ENCODE peak calls at places on chromosomes 12 and 14, in four cellular contexts. One of them, this sample, is unnamed.

GRCh38 chr12:110934093-110934852 is 13.9 kb upstream of the MYL2 start:
- DNase-seq in K562: no peak
- DNase-seq in A549: peak; percentile 80
- DNase-seq in HepG2: peak; percentile 35
- DNase-seq in this sample: no peak

GRCh38 chr12:1318327-1319031 is 275.9 kb downstream of the FBXL14 start:
- DNase-seq in HepG2: no peak
- DNase-seq in K562: no peak
- DNase-seq in A549: no peak
- DNase-seq in this sample: peak; percentile 19

GRCh38 chr14:53908416-53908815 is 48.2 kb downstream of the BMP4 start:
- DNase-seq in K562: no peak
- DNase-seq in A549: no peak
- DNase-seq in HepG2: peak; percentile 61
- DNase-seq in this sample: no peak

GRCh38 chr14:21084988-21085853 is 13.2 kb downstream of the ZNF219 start:
- DNase-seq in K562: no peak
- DNase-seq in HepG2: no peak
- DNase-seq in A549: no peak
- DNase-seq in this sample: no peak

GRCh38 chr12:124786065-124786964 is 77.3 kb downstream of the SCARB1 start:
- DNase-seq in K562: peak; percentile 44
- DNase-seq in HepG2: no peak
- DNase-seq in A549: no peak
- DNase-seq in this sample: peak; percentile 87

GRCh38 chr12:124097681-124098080 is 124.7 kb downstream of the ZNF664 start:
- DNase-seq in K562: no peak
- DNase-seq in HepG2: no peak
- DNase-seq in A549: no peak
- DNase-seq in this sample: no peak

GRCh38 chr12:64452559-64453329 is 824 bp downstream of the TBK1 start:
- DNase-seq in A549: peak; percentile 46
- DNase-seq in HepG2: peak; percentile 52
- DNase-seq in K562: no peak
- DNase-seq in this sample: no peak

GRCh38 chr14:37411079-37411735 is 183.8 kb downstream of the FOXA1 start:
- DNase-seq in A549: no peak
- DNase-seq in K562: no peak
- DNase-seq in HepG2: no peak
- DNase-seq in this sample: no peak

GRCh38 chr12:52564582-52564981 is 9.1 kb downstream of the KRT74 start:
- DNase-seq in A549: no peak
- DNase-seq in K562: no peak
- DNase-seq in HepG2: no peak
- DNase-seq in this sample: no peak

GRCh38 chr12:75933136-75933535 is 98.4 kb downstream of the PHLDA1 start:
- DNase-seq in HepG2: no peak
- DNase-seq in A549: peak; percentile 70
- DNase-seq in K562: no peak
- DNase-seq in this sample: no peak

GRCh38 chr12:103330672-103331071 is 165.1 kb downstream of the C12orf42 start:
- DNase-seq in A549: no peak
- DNase-seq in K562: no peak
- DNase-seq in HepG2: no peak
- DNase-seq in this sample: no peak

GRCh38 chr12:110760204-110760609 is 17.5 kb upstream of the PPP1CC start:
- DNase-seq in A549: no peak
- DNase-seq in K562: no peak
- DNase-seq in HepG2: peak; percentile 52
- DNase-seq in this sample: no peak

GRCh38 chr12:51759175-51759574 is 89.3 kb downstream of the FIGNL2 start:
- DNase-seq in K562: no peak
- DNase-seq in A549: no peak
- DNase-seq in HepG2: no peak
- DNase-seq in this sample: no peak

GRCh38 chr12:67558775-67559174 is 89.8 kb upstream of the DYRK2 start:
- DNase-seq in HepG2: no peak
- DNase-seq in K562: no peak
- DNase-seq in A549: no peak
- DNase-seq in this sample: no peak

GRCh38 chr12:83793616-83794015 is 1106.9 kb downstream of the TMTC2 start:
- DNase-seq in K562: no peak
- DNase-seq in A549: no peak
- DNase-seq in HepG2: no peak
- DNase-seq in this sample: no peak

GRCh38 chr12:6961278-6961694 is 9.2 kb downstream of the PHB2 start:
- DNase-seq in HepG2: no peak
- DNase-seq in K562: peak; percentile 60
- DNase-seq in A549: no peak
- DNase-seq in this sample: no peak

GRCh38 chr14:77342726-77343397 is 22.0 kb downstream of the GSTZ1 start:
- DNase-seq in HepG2: no peak
- DNase-seq in K562: peak; percentile 15
- DNase-seq in A549: no peak
- DNase-seq in this sample: no peak
- TF ChIP-seq HMGXB4 in HepG2: no peak
- TF ChIP-seq HMGXB4 in K562: no peak
- TF ChIP-seq HMGXB4 in A549: no peak
- TF ChIP-seq HMGXB4 in this sample: no peak

GRCh38 chr12:126389215-126389841 is 1324.1 kb downstream of the AACS start:
- DNase-seq in A549: no peak
- DNase-seq in K562: no peak
- DNase-seq in HepG2: no peak
- DNase-seq in this sample: no peak

GRCh38 chr12:126385785-126386184 is 1320.5 kb downstream of the AACS start:
- DNase-seq in A549: no peak
- DNase-seq in HepG2: no peak
- DNase-seq in K562: no peak
- DNase-seq in this sample: no peak

GRCh38 chr12:126390969-126391566 is 1325.8 kb downstream of the AACS start:
- DNase-seq in A549: no peak
- DNase-seq in HepG2: no peak
- DNase-seq in K562: no peak
- DNase-seq in this sample: no peak

GRCh38 chr12:126384029-126384564 is 1318.9 kb downstream of the AACS start:
- DNase-seq in HepG2: no peak
- DNase-seq in A549: no peak
- DNase-seq in K562: no peak
- DNase-seq in this sample: no peak

DNA sequence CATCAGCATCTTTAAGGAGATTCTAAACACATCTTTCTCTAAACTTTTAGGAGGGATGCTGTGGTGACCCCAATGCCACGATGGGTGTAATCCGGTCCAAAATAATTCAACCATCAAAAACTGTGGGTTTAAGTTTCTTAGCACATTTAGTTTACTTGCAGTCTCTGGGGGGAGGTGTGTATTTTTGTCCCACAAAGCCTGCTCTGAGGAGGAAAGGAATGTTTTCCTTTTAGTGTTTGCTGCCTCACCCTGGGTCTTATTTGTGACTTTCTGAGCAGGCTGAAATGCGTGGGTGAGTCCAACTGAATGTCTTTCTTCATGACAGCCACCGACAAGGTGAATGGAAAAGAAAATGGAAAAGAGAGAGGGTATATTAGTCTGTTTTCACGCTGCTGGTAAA is 1324.7 kb downstream of the AACS start:
- DNase-seq in HepG2: no peak
- DNase-seq in K562: no peak
- DNase-seq in A549: no peak
- DNase-seq in this sample: no peak
- TF ChIP-seq MAX in HepG2: no peak
- TF ChIP-seq MAX in K562: no peak
- TF ChIP-seq MAX in A549: no peak
- TF ChIP-seq MAX in this sample: no peak

GRCh38 chr12:49336645-49337584 is at the start of gene C1QL4:
- DNase-seq in K562: peak; percentile 96
- DNase-seq in HepG2: peak; percentile 44
- DNase-seq in A549: peak; percentile 84
- DNase-seq in this sample: peak; percentile 93
- TF ChIP-seq CTCF in K562: peak; percentile 97
- TF ChIP-seq CTCF in HepG2: peak; percentile 86
- TF ChIP-seq CTCF in A549: peak; percentile 95
- TF ChIP-seq CTCF in this sample: peak; percentile 97

GRCh38 chr14:74615735-74616134 is 3.7 kb upstream of the LTBP2 start:
- DNase-seq in K562: no peak
- DNase-seq in A549: no peak
- DNase-seq in HepG2: no peak
- DNase-seq in this sample: no peak

GRCh38 chr14:74614508-74615495 is 2.8 kb upstream of the LTBP2 start:
- DNase-seq in HepG2: no peak
- DNase-seq in K562: no peak
- DNase-seq in A549: no peak
- DNase-seq in this sample: no peak

GRCh38 chr14:74618078-74618952 is 6.3 kb upstream of the LTBP2 start:
- DNase-seq in HepG2: peak; percentile 90
- DNase-seq in K562: no peak
- DNase-seq in A549: peak; percentile 48
- DNase-seq in this sample: no peak

GRCh38 chr14:74616507-74616906 is 4.5 kb upstream of the LTBP2 start:
- DNase-seq in K562: no peak
- DNase-seq in HepG2: no peak
- DNase-seq in A549: peak; percentile 46
- DNase-seq in this sample: no peak

DNA sequence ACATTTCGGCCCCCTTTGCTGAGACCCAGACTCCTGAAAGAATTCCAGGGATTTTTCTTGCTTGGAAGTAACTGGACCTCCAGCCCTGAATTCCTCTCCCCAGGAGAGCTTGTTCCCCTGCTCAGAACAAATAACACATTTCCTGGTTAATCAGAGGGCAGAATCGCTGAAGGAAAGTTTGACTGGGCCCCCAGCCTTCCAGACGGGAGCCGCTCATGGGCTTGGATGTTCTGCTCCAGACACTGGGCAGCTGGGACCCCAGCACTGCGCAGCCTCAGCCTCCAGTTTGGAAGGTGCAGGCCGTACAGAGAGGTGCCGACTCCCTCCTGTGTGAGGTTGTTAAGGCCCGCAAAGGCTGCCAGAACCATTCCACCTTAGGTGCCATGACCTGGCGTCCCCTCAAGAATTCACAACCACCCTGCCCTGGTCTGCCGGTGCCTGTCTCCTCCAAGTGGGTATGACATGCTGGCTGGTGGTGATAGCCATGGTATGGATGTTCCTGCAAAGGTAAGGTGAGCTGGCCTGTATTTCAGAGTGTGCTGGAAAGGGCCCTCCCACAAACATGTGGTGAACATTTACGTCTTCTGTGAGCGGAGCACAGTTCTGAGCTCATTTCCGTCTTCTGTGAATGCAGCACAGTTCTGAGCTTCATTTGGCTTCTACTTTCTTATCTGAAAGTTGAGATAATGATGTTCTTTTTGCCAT is 5.1 kb upstream of the LTBP2 start:
- DNase-seq in HepG2: no peak
- DNase-seq in K562: no peak
- DNase-seq in A549: no peak
- DNase-seq in this sample: no peak
- TF ChIP-seq HMGXB4 in HepG2: no peak
- TF ChIP-seq HMGXB4 in K562: no peak
- TF ChIP-seq HMGXB4 in A549: no peak
- TF ChIP-seq HMGXB4 in this sample: no peak

DNA sequence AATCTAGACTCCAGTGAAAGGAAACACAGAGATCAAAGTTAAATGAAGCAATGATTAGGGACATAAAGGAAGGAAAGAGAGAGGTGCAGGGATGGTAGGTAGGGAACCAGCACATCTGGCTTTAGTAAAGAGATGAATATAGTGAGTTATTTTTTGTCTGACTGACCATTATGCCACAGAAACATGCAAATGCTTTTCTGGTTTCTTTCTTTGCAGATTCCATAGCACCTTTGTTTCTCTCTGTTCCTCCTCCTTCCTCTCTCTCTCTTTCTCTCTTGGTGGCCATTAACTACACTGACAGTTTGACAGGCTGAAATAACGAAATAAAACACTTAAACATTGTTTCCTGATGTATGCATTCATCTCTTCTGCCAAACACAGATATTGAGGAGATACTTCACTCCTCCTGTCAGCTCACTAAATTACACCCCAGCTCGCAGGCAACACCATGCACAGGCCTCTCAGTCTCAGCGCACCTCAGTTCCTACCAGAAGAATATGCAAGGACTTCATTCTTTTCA is 406.8 kb upstream of the SOX5 start:
- DNase-seq in A549: no peak
- DNase-seq in K562: no peak
- DNase-seq in HepG2: no peak
- DNase-seq in this sample: no peak
- TF ChIP-seq MAX in A549: no peak
- TF ChIP-seq MAX in K562: no peak
- TF ChIP-seq MAX in HepG2: no peak
- TF ChIP-seq MAX in this sample: no peak

GRCh38 chr14:99394602-99395001 is 86.1 kb downstream of the SETD3 start:
- DNase-seq in HepG2: no peak
- DNase-seq in K562: no peak
- DNase-seq in A549: no peak
- DNase-seq in this sample: no peak

GRCh38 chr14:99401624-99402282 is 78.9 kb downstream of the SETD3 start:
- DNase-seq in HepG2: peak; percentile 35
- DNase-seq in K562: no peak
- DNase-seq in A549: no peak
- DNase-seq in this sample: no peak

GRCh38 chr14:99395904-99396530 is 84.6 kb downstream of the SETD3 start:
- DNase-seq in K562: no peak
- DNase-seq in A549: peak; percentile 21
- DNase-seq in HepG2: no peak
- DNase-seq in this sample: no peak

GRCh38 chr14:99401196-99401595 is 79.5 kb downstream of the SETD3 start:
- DNase-seq in A549: no peak
- DNase-seq in K562: no peak
- DNase-seq in HepG2: no peak
- DNase-seq in this sample: no peak

DNA sequence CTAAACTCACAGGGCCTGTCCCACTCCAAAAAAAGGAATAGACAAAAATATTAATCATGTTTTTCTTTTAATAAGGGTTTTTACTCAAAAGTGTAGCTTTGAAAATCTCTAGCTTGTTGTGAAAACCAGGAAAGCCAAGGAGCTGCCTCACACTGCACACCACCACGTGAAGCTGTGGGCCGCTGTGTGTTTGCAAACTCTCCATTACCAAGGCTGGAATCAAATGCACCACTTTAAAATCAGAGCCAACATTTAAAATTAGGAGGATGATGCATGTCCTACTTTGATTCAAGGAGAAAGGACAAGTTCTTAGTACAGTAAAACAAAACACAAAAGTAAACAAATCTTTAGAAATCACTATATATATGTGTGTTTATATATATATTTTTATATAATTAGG is 83.0 kb downstream of the SETD3 start:
- DNase-seq in HepG2: no peak
- DNase-seq in K562: no peak
- DNase-seq in A549: no peak
- DNase-seq in this sample: no peak
- TF ChIP-seq CTCF in HepG2: no peak
- TF ChIP-seq CTCF in K562: no peak
- TF ChIP-seq CTCF in A549: no peak
- TF ChIP-seq CTCF in this sample: no peak